ENCODE peak calls at places on chromosome 20, in six cellular contexts. One of them, this sample, is unnamed.

GRCh38 chr20:31542201-31542842 is 28.1 kb downstream of the HM13 start:
- DNase-seq in H1: no peak
- DNase-seq in A549: no peak
- DNase-seq in sigmoid colon: no peak
- DNase-seq in K562: no peak
- DNase-seq in stomach: no peak
- DNase-seq in this sample: no peak

GRCh38 chr20:45377191-45377775 is 842 bp downstream of the TP53TG5 start:
- DNase-seq in H1: no peak
- DNase-seq in A549: no peak
- DNase-seq in sigmoid colon: no peak
- DNase-seq in K562: no peak
- DNase-seq in stomach: no peak
- DNase-seq in this sample: no peak

GRCh38 chr20:54431545-54431944 is 43.8 kb upstream of the DOK5 start:
- DNase-seq in H1: no peak
- DNase-seq in A549: no peak
- DNase-seq in sigmoid colon: no peak
- DNase-seq in K562: no peak
- DNase-seq in stomach: no peak
- DNase-seq in this sample: no peak

GRCh38 chr20:58712116-58712822 is 19.7 kb downstream of the NPEPL1 start:
- DNase-seq in H1: no peak
- DNase-seq in A549: no peak
- DNase-seq in sigmoid colon: peak
- DNase-seq in K562: no peak
- DNase-seq in stomach: peak
- DNase-seq in this sample: peak

GRCh38 chr20:52473171-52473570 is 281.6 kb upstream of the ZFP64 start:
- DNase-seq in H1: no peak
- DNase-seq in A549: no peak
- DNase-seq in sigmoid colon: no peak
- DNase-seq in K562: no peak
- DNase-seq in stomach: no peak
- DNase-seq in this sample: no peak

GRCh38 chr20:41664584-41664983 is 46.4 kb upstream of the CHD6 start:
- DNase-seq in H1: no peak
- DNase-seq in A549: peak
- DNase-seq in sigmoid colon: no peak
- DNase-seq in K562: peak
- DNase-seq in stomach: no peak
- DNase-seq in this sample: no peak

GRCh38 chr20:36830791-36831691 is 44.9 kb upstream of the TLDC2 start:
- DNase-seq in H1: no peak
- DNase-seq in A549: no peak
- DNase-seq in sigmoid colon: peak
- DNase-seq in K562: no peak
- DNase-seq in stomach: no peak
- DNase-seq in this sample: peak

GRCh38 chr20:53884859-53885654 is 185.3 kb downstream of the BCAS1 start:
- DNase-seq in H1: no peak
- DNase-seq in A549: no peak
- DNase-seq in sigmoid colon: no peak
- DNase-seq in K562: no peak
- DNase-seq in stomach: no peak
- DNase-seq in this sample: no peak

GRCh38 chr20:24991897-24992419 is 593 bp downstream of the APMAP start:
- DNase-seq in H1: no peak
- DNase-seq in A549: no peak
- DNase-seq in sigmoid colon: peak
- DNase-seq in K562: peak
- DNase-seq in stomach: peak
- DNase-seq in this sample: no peak

GRCh38 chr20:13325033-13325432 is 104.0 kb downstream of the ISM1 start:
- DNase-seq in H1: peak
- DNase-seq in A549: peak
- DNase-seq in sigmoid colon: no peak
- DNase-seq in K562: peak
- DNase-seq in stomach: no peak
- DNase-seq in this sample: no peak

GRCh38 chr20:23366384-23366783 is 4.4 kb downstream of the GZF1 start:
- DNase-seq in H1: no peak
- DNase-seq in A549: no peak
- DNase-seq in sigmoid colon: no peak
- DNase-seq in K562: no peak
- DNase-seq in stomach: no peak
- DNase-seq in this sample: no peak

GRCh38 chr20:8139899-8140298 is 7.8 kb downstream of the PLCB1 start:
- DNase-seq in H1: no peak
- DNase-seq in A549: no peak
- DNase-seq in sigmoid colon: no peak
- DNase-seq in K562: no peak
- DNase-seq in stomach: no peak
- DNase-seq in this sample: no peak

GRCh38 chr20:21286775-21287174 is 16.4 kb upstream of the XRN2 start:
- DNase-seq in H1: no peak
- DNase-seq in A549: no peak
- DNase-seq in sigmoid colon: no peak
- DNase-seq in K562: no peak
- DNase-seq in stomach: no peak
- DNase-seq in this sample: no peak

GRCh38 chr20:33211817-33212424 is 5.2 kb upstream of the BPIFA3 start:
- DNase-seq in H1: peak
- DNase-seq in A549: peak
- DNase-seq in sigmoid colon: no peak
- DNase-seq in K562: peak
- DNase-seq in stomach: peak
- DNase-seq in this sample: no peak

GRCh38 chr20:53899351-53900167 is 170.8 kb downstream of the BCAS1 start:
- DNase-seq in H1: no peak
- DNase-seq in A549: peak
- DNase-seq in sigmoid colon: no peak
- DNase-seq in K562: peak
- DNase-seq in stomach: peak
- DNase-seq in this sample: no peak

GRCh38 chr20:32963176-32963575 is 41.1 kb downstream of the SUN5 start:
- DNase-seq in H1: no peak
- DNase-seq in A549: no peak
- DNase-seq in sigmoid colon: peak
- DNase-seq in K562: no peak
- DNase-seq in stomach: no peak
- DNase-seq in this sample: no peak

DNA sequence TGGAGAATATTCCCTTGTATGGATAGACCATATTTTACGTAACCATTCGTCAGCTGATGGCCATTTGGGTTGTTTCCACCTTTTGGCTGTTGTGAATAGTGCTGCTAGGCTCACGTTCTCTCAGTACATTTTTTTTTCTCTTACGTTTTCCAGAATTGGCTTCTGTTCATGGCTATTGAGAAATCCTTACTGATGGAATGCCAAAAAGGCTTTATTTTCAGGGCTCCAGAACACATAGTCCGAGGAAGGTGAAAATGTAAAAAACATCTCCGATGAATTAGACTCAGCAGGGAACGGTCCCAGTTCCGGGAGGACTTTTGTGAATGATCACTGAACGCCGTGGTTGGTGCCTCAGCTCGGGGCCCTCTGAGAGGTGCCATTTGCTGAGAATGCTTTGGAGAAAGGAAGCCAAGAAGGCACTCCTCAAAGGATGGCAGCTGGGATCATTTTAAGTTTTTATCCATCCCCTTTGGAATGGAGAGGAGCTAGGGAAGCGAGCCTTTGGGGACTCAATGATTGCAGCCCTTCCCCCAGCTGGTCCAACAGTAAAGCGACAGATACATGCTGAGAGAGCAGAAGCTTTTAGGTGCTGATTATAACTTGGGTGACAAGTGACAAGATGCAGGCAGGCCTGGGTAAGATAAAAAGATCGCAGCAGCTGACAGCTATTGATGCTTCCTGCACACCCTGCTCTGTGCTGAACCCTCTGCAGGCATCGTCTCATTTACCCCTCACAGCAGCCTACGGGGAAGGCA is 133.3 kb upstream of the KCNG1 start:
- DNase-seq in H1: no peak
- DNase-seq in A549: no peak
- DNase-seq in sigmoid colon: peak
- DNase-seq in K562: no peak
- DNase-seq in stomach: no peak
- DNase-seq in this sample: no peak
- H3K4me3 ChIP-seq in H1: no peak
- H3K4me3 ChIP-seq in A549: no peak
- H3K4me3 ChIP-seq in sigmoid colon: no peak
- H3K4me3 ChIP-seq in K562: no peak
- H3K4me3 ChIP-seq in stomach: no peak
- H3K4me3 ChIP-seq in this sample: no peak

GRCh38 chr20:20052074-20052970 is at the start of the genes CFAP61 and CRNKL1:
- DNase-seq in H1: peak
- DNase-seq in A549: peak
- DNase-seq in sigmoid colon: peak
- DNase-seq in K562: peak
- DNase-seq in stomach: peak
- DNase-seq in this sample: peak
- TF ChIP-seq POLR2A in H1: no peak
- TF ChIP-seq POLR2A in A549: peak
- TF ChIP-seq POLR2A in sigmoid colon: no peak
- TF ChIP-seq POLR2A in K562: peak
- TF ChIP-seq POLR2A in stomach: no peak
- TF ChIP-seq POLR2A in this sample: peak

DNA sequence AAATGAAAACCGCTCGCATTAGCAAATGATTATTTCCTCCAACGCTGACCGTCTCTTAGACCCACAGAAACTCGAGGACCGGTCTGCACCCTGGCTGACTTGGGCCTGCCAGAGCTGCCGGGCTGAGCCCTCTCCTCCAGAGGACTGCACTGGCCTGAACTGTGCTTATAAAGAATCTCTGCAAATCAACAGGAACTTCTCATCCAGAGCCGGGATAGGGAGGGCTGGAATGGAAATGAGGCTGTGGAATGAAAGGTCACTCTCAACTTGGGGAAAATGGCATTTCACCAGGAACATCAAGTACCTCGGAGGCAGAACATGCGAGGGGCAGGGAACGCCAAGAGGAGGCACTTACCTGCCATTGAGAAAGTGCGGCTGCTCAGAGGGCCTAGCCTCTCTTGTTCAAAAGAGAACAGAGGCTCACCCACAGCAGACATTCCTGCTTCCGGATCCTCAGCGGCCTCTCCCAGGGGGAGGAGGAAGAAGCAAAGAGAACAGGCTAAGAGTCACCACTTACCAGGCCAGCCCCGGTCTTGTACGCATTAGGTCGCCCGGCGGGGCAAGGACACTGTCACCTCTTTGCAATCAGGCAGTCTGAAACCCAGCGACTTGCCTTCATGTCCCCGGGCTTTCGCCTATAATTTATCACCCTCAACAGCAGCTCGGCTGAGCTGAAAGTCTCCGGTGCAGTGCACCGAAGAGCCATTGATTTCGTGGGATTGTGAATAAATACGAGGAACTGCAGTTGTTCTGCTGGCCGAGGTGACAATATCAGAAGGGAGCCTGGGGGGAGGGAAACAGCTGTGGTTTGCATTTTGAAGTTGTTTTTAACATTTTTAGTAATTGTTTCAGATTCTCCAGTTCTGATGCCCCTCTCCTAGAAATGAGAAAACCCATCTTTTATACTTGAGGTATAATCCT is 37.6 kb downstream of the ZMYND8 start:
- DNase-seq in H1: no peak
- DNase-seq in A549: peak
- DNase-seq in sigmoid colon: peak
- DNase-seq in K562: peak
- DNase-seq in stomach: peak
- DNase-seq in this sample: peak
- TF ChIP-seq EP300 in H1: no peak
- TF ChIP-seq EP300 in A549: peak
- TF ChIP-seq EP300 in sigmoid colon: peak
- TF ChIP-seq EP300 in K562: peak
- TF ChIP-seq EP300 in stomach: peak
- TF ChIP-seq EP300 in this sample: peak

GRCh38 chr20:48823476-48823875 is 4.3 kb downstream of the PREX1 start:
- DNase-seq in H1: no peak
- DNase-seq in A549: no peak
- DNase-seq in sigmoid colon: no peak
- DNase-seq in K562: no peak
- DNase-seq in stomach: no peak
- DNase-seq in this sample: no peak

GRCh38 chr20:48826064-48826463 is 1.7 kb downstream of the PREX1 start:
- DNase-seq in H1: peak
- DNase-seq in A549: no peak
- DNase-seq in sigmoid colon: no peak
- DNase-seq in K562: no peak
- DNase-seq in stomach: no peak
- DNase-seq in this sample: no peak

GRCh38 chr20:48825551-48825885 is 2.3 kb downstream of the PREX1 start:
- DNase-seq in H1: no peak
- DNase-seq in A549: no peak
- DNase-seq in sigmoid colon: no peak
- DNase-seq in K562: no peak
- DNase-seq in stomach: no peak
- DNase-seq in this sample: no peak

GRCh38 chr20:48823960-48824497 is 3.8 kb downstream of the PREX1 start:
- DNase-seq in H1: no peak
- DNase-seq in A549: no peak
- DNase-seq in sigmoid colon: no peak
- DNase-seq in K562: no peak
- DNase-seq in stomach: no peak
- DNase-seq in this sample: no peak

GRCh38 chr20:48824830-48825550 is 2.8 kb downstream of the PREX1 start:
- DNase-seq in H1: no peak
- DNase-seq in A549: no peak
- DNase-seq in sigmoid colon: no peak
- DNase-seq in K562: no peak
- DNase-seq in stomach: no peak
- DNase-seq in this sample: no peak
- H3K4me3 ChIP-seq in H1: no peak
- H3K4me3 ChIP-seq in A549: no peak
- H3K4me3 ChIP-seq in sigmoid colon: no peak
- H3K4me3 ChIP-seq in K562: no peak
- H3K4me3 ChIP-seq in stomach: peak
- H3K4me3 ChIP-seq in this sample: no peak

DNA sequence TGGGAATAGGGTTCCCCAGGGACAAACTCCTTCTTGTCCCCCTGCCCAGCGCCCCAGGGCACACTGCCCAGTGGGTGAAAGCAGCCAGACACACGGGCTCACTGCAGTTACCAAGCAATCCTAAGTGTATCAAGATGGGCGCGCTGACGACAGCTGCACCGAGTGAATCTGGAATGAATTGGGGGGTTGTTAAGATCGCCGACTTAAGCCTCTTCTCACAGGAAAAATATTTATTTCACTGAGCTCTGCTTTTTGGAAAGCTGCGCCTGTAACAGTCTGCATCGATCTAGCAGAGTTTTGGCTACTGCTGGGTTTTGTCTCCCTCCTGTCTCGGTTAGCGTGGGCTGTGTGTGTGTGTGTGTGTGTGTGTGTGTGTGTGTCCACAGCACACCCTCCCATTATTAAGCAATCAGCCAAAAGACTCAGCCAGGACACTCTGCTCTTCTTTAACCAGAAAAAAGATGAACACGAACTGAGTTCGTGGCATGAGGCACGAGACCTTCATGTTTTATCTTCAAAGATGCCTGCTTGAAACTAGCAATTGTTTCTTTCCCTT is 35.9 kb downstream of the RIPOR3 start:
- DNase-seq in H1: no peak
- DNase-seq in A549: no peak
- DNase-seq in sigmoid colon: peak
- DNase-seq in K562: no peak
- DNase-seq in stomach: no peak
- DNase-seq in this sample: peak
- TF ChIP-seq POLR2A in H1: no peak
- TF ChIP-seq POLR2A in A549: no peak
- TF ChIP-seq POLR2A in sigmoid colon: no peak
- TF ChIP-seq POLR2A in K562: no peak
- TF ChIP-seq POLR2A in stomach: no peak
- TF ChIP-seq POLR2A in this sample: no peak

GRCh38 chr20:62618622-62619529 is 23.4 kb upstream of the SLCO4A1 start:
- DNase-seq in H1: no peak
- DNase-seq in A549: no peak
- DNase-seq in sigmoid colon: no peak
- DNase-seq in K562: no peak
- DNase-seq in stomach: no peak
- DNase-seq in this sample: no peak
- TF ChIP-seq EP300 in H1: no peak
- TF ChIP-seq EP300 in A549: no peak
- TF ChIP-seq EP300 in sigmoid colon: no peak
- TF ChIP-seq EP300 in K562: no peak
- TF ChIP-seq EP300 in stomach: no peak
- TF ChIP-seq EP300 in this sample: no peak